ENCODE peak calls at places on chromosome 2, in four cellular contexts. Q is HepG2, B is GM12878, E is K562. W is an unnamed sample.

GRCh38 chr2:127640082-127641072 is 5.6 kb upstream of the GPR17 start:
- DNase-seq in Q (peak), B (no peak), E (peak), W (peak)

GRCh38 chr2:85326406-85326945 is 1.3 kb downstream of the TGOLN2 start:
- DNase-seq in Q (peak), B (no peak), E (no peak), W (no peak)

GRCh38 chr2:47160207-47160606 is 5.1 kb upstream of the STPG4 start:
- DNase-seq in Q (peak), B (no peak), E (no peak), W (no peak)

GRCh38 chr2:75064691-75065396 is 106.4 kb downstream of the POLE4 start:
- DNase-seq in Q (peak), B (no peak), E (peak), W (peak)

GRCh38 chr2:85326946-85327756 is 638 bp downstream of the TGOLN2 start:
- DNase-seq in Q (no peak), B (no peak), E (no peak), W (peak)

GRCh38 chr2:188725981-188726380 is 248.2 kb upstream of the COL3A1 start:
- DNase-seq in Q (no peak), B (no peak), E (no peak), W (no peak)

GRCh38 chr2:97743913-97744312 is 30.5 kb downstream of the ZAP70 start:
- DNase-seq in Q (peak), B (no peak), E (no peak), W (no peak)

GRCh38 chr2:161158882-161159281 is 1.3 kb upstream of the TANK start:
- DNase-seq in Q (no peak), B (no peak), E (no peak), W (no peak)

GRCh38 chr2:233470007-233470687 is 96.4 kb downstream of the USP40 start:
- DNase-seq in Q (no peak), B (no peak), E (peak), W (no peak)

GRCh38 chr2:217530399-217531100 is 472.2 kb downstream of the TNS1 start:
- DNase-seq in Q (peak), B (no peak), E (no peak), W (no peak)

GRCh38 chr2:67085146-67085545 is 312.0 kb upstream of the ETAA1 start:
- DNase-seq in Q (no peak), B (no peak), E (no peak), W (no peak)

GRCh38 chr2:18518116-18519111 is 42.0 kb downstream of the RDH14 start:
- DNase-seq in Q (peak), B (no peak), E (no peak), W (no peak)

GRCh38 chr2:18546586-18546985 is 13.9 kb downstream of the RDH14 start:
- DNase-seq in Q (peak), B (no peak), E (no peak), W (no peak)

GRCh38 chr2:15531095-15531854 is 29.9 kb downstream of the NBAS start:
- DNase-seq in Q (no peak), B (no peak), E (no peak), W (no peak)

GRCh38 chr2:26550276-26551015 is 72.5 kb upstream of the OTOF start:
- DNase-seq in Q (no peak), B (no peak), E (no peak), W (no peak)

GRCh38 chr2:230850358-230850658 is 14.4 kb upstream of the ITM2C start:
- DNase-seq in Q (no peak), B (no peak), E (no peak), W (no peak)

GRCh38 chr2:14994721-14995120 is 362.2 kb downstream of the LRATD1 start:
- DNase-seq in Q (no peak), B (no peak), E (no peak), W (no peak)

GRCh38 chr2:39466311-39466710 is 29.2 kb upstream of the MAP4K3 start:
- DNase-seq in Q (no peak), B (no peak), E (no peak), W (no peak)

GRCh38 chr2:229090231-229090630 is 180.9 kb downstream of the PID1 start:
- DNase-seq in Q (no peak), B (no peak), E (no peak), W (no peak)

GRCh38 chr2:175871331-175871730 is 130.7 kb downstream of the LNPK start:
- DNase-seq in Q (no peak), B (no peak), E (no peak), W (no peak)

GRCh38 chr2:143345887-143346612 is 216.8 kb downstream of the ARHGAP15 start:
- DNase-seq in Q (no peak), B (no peak), E (no peak), W (no peak)

GRCh38 chr2:188316354-188316753 is 24.7 kb downstream of the GULP1 start:
- DNase-seq in Q (no peak), B (no peak), E (no peak), W (no peak)

GRCh38 chr2:24493713-24494112 is 2.7 kb downstream of the NCOA1 start:
- DNase-seq in Q (no peak), B (no peak), E (no peak), W (no peak)

GRCh38 chr2:240553956-240554480 is 3.8 kb downstream of the ANKMY1 start:
- DNase-seq in Q (no peak), B (no peak), E (no peak), W (no peak)

GRCh38 chr2:217899231-217900009 is 103.4 kb downstream of the TNS1 start:
- DNase-seq in Q (peak), B (no peak), E (peak), W (peak)

GRCh38 chr2:224034027-224034426 is 5.1 kb downstream of the SERPINE2 start:
- DNase-seq in Q (no peak), B (no peak), E (no peak), W (no peak)

GRCh38 chr2:172462393-172463381 is 35.3 kb downstream of the ITGA6 start:
- DNase-seq in Q (no peak), B (peak), E (no peak), W (no peak)

GRCh38 chr2:30300456-30301221 is 69.3 kb downstream of the LBH start:
- DNase-seq in Q (no peak), B (no peak), E (no peak), W (no peak)

GRCh38 chr2:39676342-39676741 is 10.6 kb downstream of the TMEM178A start:
- DNase-seq in Q (no peak), B (no peak), E (peak), W (no peak)

GRCh38 chr2:219042157-219042556 is 841 bp upstream of the CFAP65 start:
- DNase-seq in Q (no peak), B (no peak), E (no peak), W (no peak)

GRCh38 chr2:168462543-168463045 is 6.5 kb downstream of the CERS6 start:
- DNase-seq in Q (no peak), B (no peak), E (no peak), W (no peak)

GRCh38 chr2:16828044-16828827 is 162.6 kb upstream of the CYRIA start:
- DNase-seq in Q (no peak), B (no peak), E (no peak), W (no peak)

GRCh38 chr2:71609958-71610357 is 156.6 kb downstream of the DYSF start:
- DNase-seq in Q (no peak), B (no peak), E (no peak), W (no peak)

GRCh38 chr2:26608557-26608956 is 32.6 kb downstream of the CIB4 start:
- DNase-seq in Q (no peak), B (no peak), E (no peak), W (no peak)

GRCh38 chr2:169838743-169839489 is 11.7 kb downstream of the UBR3 start:
- DNase-seq in Q (no peak), B (no peak), E (no peak), W (no peak)

GRCh38 chr2:78304678-78305077 is 720.8 kb upstream of the REG3G start:
- DNase-seq in Q (peak), B (no peak), E (no peak), W (no peak)

GRCh38 chr2:177355874-177356273 is 36.7 kb upstream of the AGPS start:
- DNase-seq in Q (no peak), B (no peak), E (no peak), W (no peak)

GRCh38 chr2:137677466-137677865 is 286.8 kb upstream of the HNMT start:
- DNase-seq in Q (no peak), B (no peak), E (no peak), W (no peak)

GRCh38 chr2:43196773-43197567 is 29.4 kb downstream of the ZFP36L2 start:
- DNase-seq in Q (no peak), B (no peak), E (no peak), W (no peak)
- TF ChIP-seq ESRRA in Q (no peak), B (no peak), E (no peak), W (no peak)

GRCh38 chr2:69767034-69767433 is 25.1 kb downstream of the ANXA4 start:
- DNase-seq in Q (no peak), B (no peak), E (no peak), W (no peak)
- TF ChIP-seq TCF7 in Q (no peak), B (no peak), E (no peak), W (no peak)

GRCh38 chr2:235551965-235552364 is 58.1 kb downstream of the AGAP1 start:
- DNase-seq in Q (peak), B (no peak), E (peak), W (peak)
- TF ChIP-seq ATF2 in Q (no peak), B (no peak), E (no peak), W (no peak)

DNA sequence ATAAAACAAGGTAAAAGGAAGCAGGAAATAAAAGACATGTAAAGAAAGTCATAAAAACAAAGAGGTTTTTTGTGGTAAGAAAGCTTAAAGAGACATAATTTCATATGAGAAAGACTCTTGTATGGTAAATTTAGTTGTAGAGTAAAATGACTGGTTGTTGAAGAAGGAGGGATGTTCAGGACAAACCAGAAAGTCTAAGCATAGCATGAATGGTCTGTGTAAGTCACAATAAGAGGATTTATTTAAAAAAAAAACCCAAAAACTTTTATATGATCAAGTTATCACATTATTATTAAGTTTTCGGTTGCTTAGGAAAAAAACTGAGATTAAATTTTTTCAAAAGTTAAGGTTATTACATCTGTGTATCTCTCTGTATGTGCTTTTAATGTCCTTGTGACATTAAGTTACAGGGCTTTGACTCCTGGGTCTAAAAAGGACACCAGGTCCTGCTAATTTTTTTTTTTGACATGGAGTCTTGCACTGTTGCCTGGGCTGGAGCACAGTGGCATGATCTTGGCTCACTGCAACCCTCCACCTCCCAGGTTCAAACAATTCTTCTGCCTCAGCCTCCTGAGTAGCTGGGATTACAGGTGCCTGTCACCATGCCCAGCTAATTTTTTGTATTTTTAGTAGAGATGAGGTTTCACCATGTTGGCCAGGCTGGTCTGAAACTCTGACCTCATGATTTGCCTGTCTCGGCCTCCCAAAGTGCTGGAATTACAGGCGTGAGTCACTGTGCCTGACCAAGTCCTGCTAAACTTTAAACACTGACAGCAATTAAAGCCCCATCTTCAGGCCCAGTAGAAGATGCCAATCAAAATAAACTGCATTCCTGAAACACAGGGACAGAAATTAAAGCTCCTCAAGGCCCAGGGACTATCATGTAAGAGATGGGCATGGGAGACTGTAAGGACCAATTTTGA is 14.2 kb upstream of the OXER1 start:
- DNase-seq in Q (no peak), B (no peak), E (no peak), W (no peak)
- TF ChIP-seq ESRRA in Q (no peak), B (no peak), E (no peak), W (no peak)

GRCh38 chr2:231933916-231934401 is 7.8 kb upstream of the NPPC start:
- DNase-seq in Q (no peak), B (no peak), E (no peak), W (no peak)
- TF ChIP-seq TCF7 in Q (no peak), B (no peak), E (no peak), W (no peak)

GRCh38 chr2:163266772-163267171 is 428.2 kb upstream of the KCNH7 start:
- DNase-seq in Q (no peak), B (no peak), E (no peak), W (no peak)
- TF ChIP-seq ATF2 in Q (no peak), B (no peak), E (no peak), W (no peak)

GRCh38 chr2:120013569-120014223 is 819 bp downstream of the EPB41L5 start:
- DNase-seq in Q (no peak), B (no peak), E (no peak), W (peak)
- TF ChIP-seq ESRRA in Q (no peak), B (no peak), E (no peak), W (no peak)

GRCh38 chr2:238263204-238264071 is 23.6 kb upstream of the HES6 start:
- DNase-seq in Q (peak), B (peak), E (peak), W (peak)
- TF ChIP-seq TCF7 in Q (no peak), B (no peak), E (no peak), W (no peak)

W was measured in WTC11.